ENCODE peak calls at places on chromosome 1, in ten cellular contexts. P is activated CD4-positive, alpha-beta T cell treated with anti-CD3 and anti-CD28 coated beads, Interleukin-2, amount 10 ng/mL, durations not matched to agents 7 days and 5 days; M is substantia nigra; H is stimulated activated CD8-positive, alpha-beta memory T cell treated with anti-CD3 and anti-CD28 coated beads, Interleukin-4, amount 100 ng/mL, for 1 hour; C is skeletal muscle cell; N is nucleus accumbens; A is NCI-H774; Y is T follicular helper cell; E is CD8-positive, alpha-beta T cell; J is progenitor cell of endocrine pancreas. K is an unnamed sample.
A peak's percentile ranks its signal among the peaks of the same experiment; 100 is the strongest.

GRCh38 chr1:245051349-245052221 is 103.2 kb upstream of the KIF26B start:
- DNase-seq in N (no peak), P (no peak), Y (no peak), A (no peak), H (no peak), C (no peak), M (no peak), J (no peak), E (no peak), K (no peak)

GRCh38 chr1:203995228-203995627 is 77.7 kb upstream of the SOX13 start:
- DNase-seq in A (no peak), H (no peak), C (no peak), Y (no peak), J (no peak), E (no peak), P (no peak), N (no peak), M (no peak), K (no peak)

GRCh38 chr1:172500207-172500606 is 32.7 kb upstream of the SUCO start:
- DNase-seq in C (no peak), P (no peak), N (no peak), M (no peak), E (no peak), H (no peak), J (no peak), Y (no peak), A (no peak), K (no peak)

GRCh38 chr1:245016700-245017099 is 138.1 kb upstream of the KIF26B start:
- DNase-seq in M (no peak), Y (no peak), H (no peak), J (no peak), N (no peak), C (no peak), P (no peak), A (peak; percentile 62), E (no peak), K (no peak)

GRCh38 chr1:94501925-94502324 is 39.6 kb downstream of the F3 start:
- DNase-seq in P (no peak), J (no peak), Y (no peak), N (no peak), A (no peak), M (no peak), E (no peak), H (no peak), C (no peak), K (no peak)

GRCh38 chr1:59730759-59731478 is 83.8 kb upstream of the HOOK1 start:
- DNase-seq in C (peak; percentile 96), H (no peak), N (no peak), A (no peak), Y (no peak), P (no peak), M (no peak), J (no peak), E (no peak), K (no peak)

GRCh38 chr1:112114540-112114939 is 125.1 kb upstream of the KCND3 start:
- DNase-seq in J (no peak), Y (no peak), C (no peak), E (no peak), H (no peak), N (no peak), A (no peak), M (no peak), P (no peak), K (no peak)

GRCh38 chr1:112956503-112957132 is 622 bp upstream of the SLC16A1 start:
- DNase-seq in J (no peak), N (no peak), Y (peak; percentile 7), H (no peak), M (no peak), A (no peak), E (peak; percentile 67), P (peak; percentile 44), C (no peak), K (no peak)

GRCh38 chr1:68725353-68725752 is 228.5 kb upstream of the DEPDC1 start:
- DNase-seq in M (no peak), C (no peak), P (no peak), A (peak; percentile 6), H (no peak), J (no peak), E (no peak), Y (no peak), N (no peak), K (peak; percentile 64)

GRCh38 chr1:193335797-193336428 is 149.5 kb upstream of the B3GALT2 start:
- DNase-seq in Y (no peak), A (no peak), H (no peak), J (no peak), P (no peak), C (peak; percentile 65), E (no peak), N (no peak), M (no peak), K (no peak)

GRCh38 chr1:178057131-178057765 is 36.7 kb upstream of the RASAL2 start:
- DNase-seq in Y (no peak), P (no peak), H (no peak), A (no peak), J (no peak), N (no peak), C (no peak), M (no peak), E (no peak), K (no peak)

GRCh38 chr1:227725036-227725435 is 10.1 kb downstream of the JMJD4 start:
- DNase-seq in P (no peak), C (no peak), E (no peak), M (no peak), H (no peak), A (no peak), N (no peak), J (no peak), Y (no peak), K (no peak)

GRCh38 chr1:7478142-7478796 is 292.8 kb upstream of the VAMP3 start:
- DNase-seq in A (no peak), C (no peak), P (no peak), E (no peak), H (no peak), M (peak; percentile 13), Y (no peak), N (peak; percentile 37), J (no peak), K (no peak)

GRCh38 chr1:4837201-4837600 is 182.8 kb downstream of the AJAP1 start:
- DNase-seq in N (no peak), P (no peak), Y (no peak), C (no peak), J (no peak), E (no peak), M (no peak), A (no peak), H (no peak), K (no peak)

GRCh38 chr1:116565222-116565621 is 5.6 kb downstream of the CD58 start:
- DNase-seq in N (no peak), E (no peak), Y (no peak), A (no peak), P (no peak), C (no peak), H (no peak), M (no peak), J (no peak), K (no peak)

GRCh38 chr1:117657031-117657430 is 51.2 kb downstream of the TENT5C start:
- DNase-seq in A (no peak), P (peak; percentile 34), N (no peak), C (peak; percentile 50), E (no peak), H (no peak), Y (peak; percentile 16), M (no peak), J (no peak), K (no peak)

GRCh38 chr1:114368560-114369255 is 142.3 kb downstream of the TRIM33 start:
- DNase-seq in Y (no peak), H (no peak), J (no peak), A (no peak), C (no peak), N (no peak), P (no peak), E (no peak), M (no peak), K (no peak)

GRCh38 chr1:231679109-231679508 is 52.5 kb downstream of the DISC1 start:
- DNase-seq in P (no peak), C (no peak), J (no peak), Y (no peak), N (no peak), M (no peak), H (no peak), E (no peak), A (no peak), K (peak; percentile 13)

GRCh38 chr1:3249846-3250501 is 181.0 kb downstream of the PRDM16 start:
- DNase-seq in J (peak; percentile 45), C (no peak), P (no peak), Y (no peak), N (no peak), E (no peak), M (no peak), H (no peak), A (no peak), K (no peak)

GRCh38 chr1:35753626-35754260 is 16.0 kb downstream of the CLSPN start:
- DNase-seq in N (no peak), C (no peak), J (no peak), E (no peak), M (no peak), P (no peak), H (no peak), Y (no peak), A (no peak), K (no peak)

GRCh38 chr1:22428672-22429071 is 23.0 kb upstream of the ZBTB40 start:
- DNase-seq in M (no peak), J (no peak), A (no peak), Y (peak; percentile 15), C (no peak), P (peak; percentile 59), H (no peak), N (no peak), E (peak; percentile 46), K (no peak)

GRCh38 chr1:61973100-61973837 is 221.4 kb upstream of the L1TD1 start:
- DNase-seq in H (no peak), Y (no peak), P (no peak), J (no peak), C (no peak), E (no peak), A (no peak), M (no peak), N (no peak), K (no peak)

K was measured in NCI-H1105.